ENCODE peak calls at places on chromosomes 3 and 15, in five cellular contexts. One of them, this sample, is unnamed.

GRCh38 chr3:39401983-39402382 is 4.5 kb upstream of the RPSA start:
- DNase-seq in epithelial cell of prostate: no peak
- DNase-seq in brain microvascular endothelial cell: no peak
- DNase-seq in transverse colon: no peak
- DNase-seq in PC-9: no peak
- DNase-seq in this sample: no peak

GRCh38 chr3:13574798-13575451 is 26.0 kb downstream of the FBLN2 start:
- DNase-seq in transverse colon: no peak
- DNase-seq in epithelial cell of prostate: no peak
- DNase-seq in brain microvascular endothelial cell: peak
- DNase-seq in PC-9: no peak
- DNase-seq in this sample: no peak

GRCh38 chr15:70512772-70513362 is 250.5 kb downstream of the UACA start:
- DNase-seq in brain microvascular endothelial cell: peak
- DNase-seq in epithelial cell of prostate: no peak
- DNase-seq in PC-9: peak
- DNase-seq in transverse colon: peak
- DNase-seq in this sample: peak

GRCh38 chr3:137724240-137724639 is 39.9 kb upstream of the SOX14 start:
- DNase-seq in PC-9: no peak
- DNase-seq in epithelial cell of prostate: no peak
- DNase-seq in brain microvascular endothelial cell: no peak
- DNase-seq in transverse colon: no peak
- DNase-seq in this sample: no peak

GRCh38 chr3:127734754-127735473 is 62.2 kb downstream of the ABTB1 start:
- DNase-seq in transverse colon: no peak
- DNase-seq in brain microvascular endothelial cell: peak
- DNase-seq in PC-9: peak
- DNase-seq in epithelial cell of prostate: no peak
- DNase-seq in this sample: peak

GRCh38 chr3:39148116-39149058 is 5.0 kb downstream of the CSRNP1 start:
- DNase-seq in PC-9: no peak
- DNase-seq in transverse colon: peak
- DNase-seq in epithelial cell of prostate: no peak
- DNase-seq in brain microvascular endothelial cell: peak
- DNase-seq in this sample: no peak

GRCh38 chr15:62491642-62492041 is 326.6 kb upstream of the C2CD4B start:
- DNase-seq in brain microvascular endothelial cell: peak
- DNase-seq in transverse colon: no peak
- DNase-seq in epithelial cell of prostate: no peak
- DNase-seq in PC-9: no peak
- DNase-seq in this sample: no peak

GRCh38 chr15:98658831-98659699 is 10.7 kb downstream of the IGF1R start:
- DNase-seq in brain microvascular endothelial cell: no peak
- DNase-seq in PC-9: peak
- DNase-seq in transverse colon: peak
- DNase-seq in epithelial cell of prostate: no peak
- DNase-seq in this sample: peak

GRCh38 chr3:52006017-52006819 is 10.5 kb upstream of the RPL29 start:
- DNase-seq in epithelial cell of prostate: no peak
- DNase-seq in PC-9: no peak
- DNase-seq in brain microvascular endothelial cell: no peak
- DNase-seq in transverse colon: no peak
- DNase-seq in this sample: no peak

GRCh38 chr3:11601446-11602241 is 42.1 kb downstream of the VGLL4 start:
- DNase-seq in PC-9: no peak
- DNase-seq in transverse colon: no peak
- DNase-seq in epithelial cell of prostate: no peak
- DNase-seq in brain microvascular endothelial cell: peak
- DNase-seq in this sample: no peak
- H3K27ac ChIP-seq in PC-9: peak
- H3K27ac ChIP-seq in transverse colon: peak
- H3K27ac ChIP-seq in epithelial cell of prostate: peak
- H3K27ac ChIP-seq in brain microvascular endothelial cell: peak
- H3K27ac ChIP-seq in this sample: no peak

DNA sequence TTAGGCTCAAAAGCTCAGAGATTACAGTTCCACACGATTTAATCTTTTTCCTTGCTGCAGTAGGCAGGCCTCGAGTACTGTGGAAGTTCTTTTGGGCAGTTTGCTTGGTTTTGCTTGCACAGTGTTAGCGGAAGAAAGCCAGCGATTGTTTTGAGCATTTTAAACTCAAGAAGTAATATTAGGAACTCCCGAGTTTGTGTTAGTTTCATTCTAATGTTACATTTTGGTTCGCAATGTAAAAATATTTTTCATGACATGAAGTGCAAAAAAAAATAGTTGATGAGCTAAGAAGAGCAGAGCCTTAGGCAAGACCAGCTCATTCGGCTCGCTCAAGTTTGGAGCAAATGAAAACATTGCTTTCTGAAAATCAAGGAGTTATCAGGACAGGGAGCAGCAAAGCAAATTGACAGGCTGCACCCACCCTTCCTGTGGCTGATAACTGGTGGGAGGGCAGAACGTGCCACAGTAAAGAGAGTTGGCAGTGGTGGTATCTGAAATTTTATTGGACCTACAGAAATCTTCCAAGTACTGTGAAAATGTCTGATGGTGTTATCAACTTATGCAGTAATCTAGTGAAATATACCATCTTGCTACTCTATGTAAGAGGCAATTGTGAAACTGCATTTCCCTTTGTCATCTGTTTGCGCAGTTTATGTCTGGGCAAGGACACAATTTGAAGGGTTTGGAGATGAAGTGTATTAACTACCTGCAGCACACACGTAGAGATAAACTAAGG is 1.4 kb downstream of the PLCL2 start:
- DNase-seq in brain microvascular endothelial cell: no peak
- DNase-seq in transverse colon: no peak
- DNase-seq in epithelial cell of prostate: no peak
- DNase-seq in PC-9: no peak
- DNase-seq in this sample: no peak
- H3K27ac ChIP-seq in brain microvascular endothelial cell: no peak
- H3K27ac ChIP-seq in transverse colon: peak
- H3K27ac ChIP-seq in epithelial cell of prostate: no peak
- H3K27ac ChIP-seq in PC-9: peak
- H3K27ac ChIP-seq in this sample: no peak

GRCh38 chr3:55742027-55742710 is 255.1 kb upstream of the WNT5A start:
- DNase-seq in PC-9: no peak
- DNase-seq in epithelial cell of prostate: no peak
- DNase-seq in brain microvascular endothelial cell: no peak
- DNase-seq in transverse colon: no peak
- DNase-seq in this sample: no peak

GRCh38 chr3:55750525-55750924 is 263.4 kb upstream of the WNT5A start:
- DNase-seq in brain microvascular endothelial cell: peak
- DNase-seq in epithelial cell of prostate: peak
- DNase-seq in transverse colon: peak
- DNase-seq in PC-9: peak
- DNase-seq in this sample: peak

GRCh38 chr3:55751730-55752129 is 264.6 kb upstream of the WNT5A start:
- DNase-seq in PC-9: no peak
- DNase-seq in brain microvascular endothelial cell: no peak
- DNase-seq in epithelial cell of prostate: no peak
- DNase-seq in transverse colon: no peak
- DNase-seq in this sample: no peak

GRCh38 chr3:55749036-55749435 is 261.9 kb upstream of the WNT5A start:
- DNase-seq in epithelial cell of prostate: no peak
- DNase-seq in brain microvascular endothelial cell: no peak
- DNase-seq in transverse colon: no peak
- DNase-seq in PC-9: no peak
- DNase-seq in this sample: no peak

DNA sequence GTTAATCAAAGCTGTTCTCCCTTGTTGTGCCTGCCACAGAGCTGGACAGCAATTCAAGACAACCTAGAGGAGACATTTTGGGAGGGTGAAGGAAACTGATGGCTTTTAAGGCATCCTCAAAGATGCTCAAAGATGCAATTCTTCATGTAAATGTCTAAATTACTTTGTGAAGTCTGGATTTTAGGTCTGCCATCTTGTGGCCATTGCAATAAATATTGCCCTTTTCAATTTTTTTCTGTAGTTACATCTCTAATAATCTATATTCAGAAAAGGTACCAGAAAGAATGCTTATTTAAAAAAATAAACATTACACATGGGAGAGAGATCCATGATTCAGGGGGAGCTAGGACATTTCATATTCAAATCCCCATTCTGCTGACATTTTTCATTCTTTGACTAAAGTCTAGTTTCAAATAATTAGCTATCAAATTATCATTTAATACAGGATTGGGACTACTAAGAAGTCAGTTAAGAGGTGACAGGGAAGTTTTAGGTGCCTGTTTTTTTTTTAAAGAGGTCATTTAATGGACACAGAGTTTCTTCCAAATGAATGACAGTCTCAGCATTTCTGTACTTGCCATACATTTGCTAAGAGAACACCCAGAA is 259.8 kb upstream of the WNT5A start:
- DNase-seq in transverse colon: no peak
- DNase-seq in PC-9: no peak
- DNase-seq in epithelial cell of prostate: no peak
- DNase-seq in brain microvascular endothelial cell: no peak
- DNase-seq in this sample: no peak
- H3K27ac ChIP-seq in transverse colon: no peak
- H3K27ac ChIP-seq in PC-9: no peak
- H3K27ac ChIP-seq in epithelial cell of prostate: no peak
- H3K27ac ChIP-seq in brain microvascular endothelial cell: no peak
- H3K27ac ChIP-seq in this sample: no peak

DNA sequence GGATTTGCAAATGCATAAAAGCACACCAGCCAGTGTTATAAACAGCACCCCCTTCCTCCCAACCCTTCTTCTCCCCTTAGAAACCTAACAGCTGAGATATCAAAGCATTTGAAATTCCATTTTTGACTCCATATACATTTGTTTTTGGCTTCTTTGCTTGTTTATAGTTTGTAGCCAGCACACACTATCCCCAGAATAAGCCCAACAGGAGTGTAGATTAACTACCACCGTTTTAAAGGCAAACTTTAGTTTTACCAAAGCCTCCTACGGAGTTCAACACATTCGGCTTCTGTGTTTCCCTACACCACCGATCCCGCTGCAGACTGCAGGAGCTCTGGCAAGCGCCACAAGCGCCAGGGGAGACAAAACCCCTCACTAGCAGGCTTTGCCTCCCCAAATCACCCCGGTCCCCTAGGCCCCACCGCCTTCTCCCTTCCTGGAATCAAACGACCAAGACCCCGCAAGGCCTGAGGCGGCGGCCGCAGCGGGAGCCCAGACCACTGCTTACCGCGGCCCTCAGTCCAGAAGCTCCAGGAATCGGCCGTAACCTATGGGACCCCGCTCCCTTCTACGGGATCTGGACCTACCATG is 391 bp downstream of the COPB2 start:
- DNase-seq in epithelial cell of prostate: no peak
- DNase-seq in brain microvascular endothelial cell: no peak
- DNase-seq in PC-9: no peak
- DNase-seq in transverse colon: no peak
- DNase-seq in this sample: peak
- H3K27ac ChIP-seq in epithelial cell of prostate: peak
- H3K27ac ChIP-seq in brain microvascular endothelial cell: peak
- H3K27ac ChIP-seq in PC-9: peak
- H3K27ac ChIP-seq in transverse colon: peak
- H3K27ac ChIP-seq in this sample: peak

GRCh38 chr3:101846709-101847108 is 2.6 kb upstream of the NFKBIZ start:
- DNase-seq in epithelial cell of prostate: no peak
- DNase-seq in transverse colon: no peak
- DNase-seq in brain microvascular endothelial cell: no peak
- DNase-seq in PC-9: no peak
- DNase-seq in this sample: no peak
- H3K27ac ChIP-seq in epithelial cell of prostate: peak
- H3K27ac ChIP-seq in transverse colon: no peak
- H3K27ac ChIP-seq in brain microvascular endothelial cell: no peak
- H3K27ac ChIP-seq in PC-9: no peak
- H3K27ac ChIP-seq in this sample: no peak

DNA sequence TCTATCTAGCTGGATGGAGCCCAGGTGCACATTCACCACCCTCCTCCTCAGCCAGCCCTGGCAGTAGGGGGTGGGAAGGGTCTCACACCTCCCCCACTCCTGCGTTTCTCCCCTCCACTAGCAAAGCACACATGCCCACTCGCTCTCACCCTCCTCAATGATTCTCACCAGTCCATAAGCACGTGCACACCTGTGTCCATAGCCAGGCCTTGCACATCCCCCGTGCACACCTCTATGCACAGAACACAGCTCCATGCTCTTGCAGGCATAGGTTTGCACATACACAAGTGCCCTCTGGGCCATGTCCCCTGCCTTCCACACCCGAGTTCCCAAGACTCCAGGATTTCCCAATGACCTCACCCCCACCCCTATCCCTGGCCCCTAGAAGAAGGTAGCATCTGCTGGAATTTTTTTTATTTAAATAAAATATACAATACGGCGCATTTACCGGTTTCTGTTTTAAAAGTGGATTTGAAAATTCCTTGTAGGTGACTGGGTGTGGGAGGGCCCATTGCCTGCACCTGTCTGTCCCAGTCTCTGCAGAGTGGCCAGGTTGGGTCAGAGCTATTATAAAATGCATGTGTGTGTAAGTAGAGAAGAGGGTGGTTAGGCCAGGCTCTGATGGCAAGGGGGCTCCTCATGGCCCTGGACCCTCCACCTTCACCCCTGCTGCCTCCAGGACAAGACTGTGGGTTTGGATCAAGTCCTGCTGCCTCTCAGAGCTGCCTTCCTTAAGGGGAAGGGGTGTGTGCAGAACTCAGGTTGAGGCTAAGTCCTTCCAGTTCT is 49.1 kb downstream of the HCN4 start:
- DNase-seq in epithelial cell of prostate: no peak
- DNase-seq in PC-9: no peak
- DNase-seq in brain microvascular endothelial cell: no peak
- DNase-seq in transverse colon: no peak
- DNase-seq in this sample: no peak
- H3K27ac ChIP-seq in epithelial cell of prostate: no peak
- H3K27ac ChIP-seq in PC-9: no peak
- H3K27ac ChIP-seq in brain microvascular endothelial cell: no peak
- H3K27ac ChIP-seq in transverse colon: no peak
- H3K27ac ChIP-seq in this sample: no peak

DNA sequence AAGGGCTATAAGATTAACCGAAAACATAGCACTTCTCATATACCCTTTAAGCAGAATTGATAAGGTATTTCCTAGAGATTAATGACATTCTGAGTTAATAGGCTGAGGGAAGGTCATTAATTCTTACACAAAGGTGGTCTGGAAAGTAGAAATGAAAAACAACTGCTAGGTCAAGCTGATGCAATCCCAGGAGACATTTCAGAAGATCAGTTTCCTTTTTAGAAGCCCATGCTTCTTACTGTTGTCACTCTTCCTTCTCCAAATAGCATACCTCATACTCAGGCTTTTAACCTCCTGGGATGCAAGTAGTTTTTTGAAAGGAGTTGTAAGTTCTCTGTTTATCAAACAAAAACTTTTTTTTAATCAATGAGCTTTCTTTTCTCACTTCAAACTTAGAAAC is 8.8 kb downstream of the FILIP1L start:
- DNase-seq in PC-9: no peak
- DNase-seq in transverse colon: no peak
- DNase-seq in epithelial cell of prostate: no peak
- DNase-seq in brain microvascular endothelial cell: no peak
- DNase-seq in this sample: no peak
- H3K27ac ChIP-seq in PC-9: peak
- H3K27ac ChIP-seq in transverse colon: peak
- H3K27ac ChIP-seq in epithelial cell of prostate: peak
- H3K27ac ChIP-seq in brain microvascular endothelial cell: peak
- H3K27ac ChIP-seq in this sample: peak

GRCh38 chr15:47388299-47388698 is 329.0 kb upstream of the SEMA6D start:
- DNase-seq in transverse colon: no peak
- DNase-seq in PC-9: no peak
- DNase-seq in brain microvascular endothelial cell: no peak
- DNase-seq in epithelial cell of prostate: peak
- DNase-seq in this sample: peak
- H3K27ac ChIP-seq in transverse colon: no peak
- H3K27ac ChIP-seq in PC-9: no peak
- H3K27ac ChIP-seq in brain microvascular endothelial cell: no peak
- H3K27ac ChIP-seq in epithelial cell of prostate: peak
- H3K27ac ChIP-seq in this sample: no peak